ENCODE peak calls at places on chromosomes 12 and 14, in four cellular contexts. Q is HCT116, W is H1, B is HepG2. E is an unnamed sample.

GRCh38 chr12:32115404-32116104 is 8.9 kb downstream of the BICD1 start:
- DNase-seq in B (no peak), Q (peak; percentile 90), W (no peak), E (peak; percentile 32)

GRCh38 chr12:50603817-50604639 is 99.2 kb downstream of the DIP2B start:
- DNase-seq in W (no peak), B (no peak), Q (no peak), E (no peak)

GRCh38 chr12:52658196-52658595 is 6.2 kb upstream of the KRT2 start:
- DNase-seq in Q (no peak), W (no peak), B (no peak), E (no peak)

GRCh38 chr14:72904840-72905561 is 11.1 kb upstream of the DPF3 start:
- DNase-seq in Q (peak; percentile 44), W (peak; percentile 71), B (peak; percentile 53), E (peak; percentile 46)

GRCh38 chr14:92677955-92678354 is 70.5 kb downstream of the LGMN start:
- DNase-seq in W (no peak), Q (no peak), B (no peak), E (no peak)

GRCh38 chr12:14751987-14752386 is 51.3 kb downstream of the WBP11 start:
- DNase-seq in B (no peak), Q (no peak), W (no peak), E (no peak)

GRCh38 chr14:40312296-40312695 is 880.1 kb upstream of the FBXO33 start:
- DNase-seq in W (no peak), Q (peak; percentile 58), B (no peak), E (no peak)

GRCh38 chr12:112847708-112848337 is 56.3 kb downstream of the RPH3A start:
- DNase-seq in Q (no peak), B (no peak), W (no peak), E (no peak)

GRCh38 chr12:27542628-27543027 is 18.6 kb downstream of the PPFIBP1 start:
- DNase-seq in B (no peak), Q (no peak), W (no peak), E (no peak)

DNA sequence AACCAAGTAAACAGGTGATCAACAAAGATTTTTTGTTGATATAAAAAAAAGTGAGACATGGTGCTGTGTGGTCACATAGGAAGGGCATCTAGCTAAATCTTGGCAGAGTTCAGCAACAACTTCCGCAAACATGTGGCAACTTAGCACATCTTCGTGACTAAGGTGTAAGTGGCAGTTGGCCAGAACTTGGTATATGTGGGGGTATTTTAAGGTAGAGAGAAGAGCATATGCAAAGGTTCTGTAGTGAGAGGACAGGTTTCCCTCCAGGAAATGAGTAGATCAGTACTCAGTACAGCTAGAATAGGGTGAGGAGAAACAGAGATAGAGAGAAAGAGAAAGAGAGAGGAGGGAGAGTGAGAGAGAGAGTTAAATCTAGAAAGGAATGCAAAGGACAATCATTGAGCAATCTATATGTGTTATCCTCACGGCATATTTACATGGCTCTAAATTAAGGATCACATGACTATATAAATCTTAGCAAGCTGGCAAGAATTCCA is 227.7 kb upstream of the HMGA2 start:
- DNase-seq in B (no peak), Q (no peak), W (no peak), E (no peak)
- TF ChIP-seq FOSL1 in B (no peak), Q (no peak), W (no peak), E (no peak)

GRCh38 chr12:3892631-3893030 is 19.4 kb upstream of the PARP11 start:
- DNase-seq in W (no peak), B (no peak), Q (no peak), E (no peak)
- TF ChIP-seq FOSL1 in W (no peak), B (no peak), Q (no peak), E (no peak)

DNA sequence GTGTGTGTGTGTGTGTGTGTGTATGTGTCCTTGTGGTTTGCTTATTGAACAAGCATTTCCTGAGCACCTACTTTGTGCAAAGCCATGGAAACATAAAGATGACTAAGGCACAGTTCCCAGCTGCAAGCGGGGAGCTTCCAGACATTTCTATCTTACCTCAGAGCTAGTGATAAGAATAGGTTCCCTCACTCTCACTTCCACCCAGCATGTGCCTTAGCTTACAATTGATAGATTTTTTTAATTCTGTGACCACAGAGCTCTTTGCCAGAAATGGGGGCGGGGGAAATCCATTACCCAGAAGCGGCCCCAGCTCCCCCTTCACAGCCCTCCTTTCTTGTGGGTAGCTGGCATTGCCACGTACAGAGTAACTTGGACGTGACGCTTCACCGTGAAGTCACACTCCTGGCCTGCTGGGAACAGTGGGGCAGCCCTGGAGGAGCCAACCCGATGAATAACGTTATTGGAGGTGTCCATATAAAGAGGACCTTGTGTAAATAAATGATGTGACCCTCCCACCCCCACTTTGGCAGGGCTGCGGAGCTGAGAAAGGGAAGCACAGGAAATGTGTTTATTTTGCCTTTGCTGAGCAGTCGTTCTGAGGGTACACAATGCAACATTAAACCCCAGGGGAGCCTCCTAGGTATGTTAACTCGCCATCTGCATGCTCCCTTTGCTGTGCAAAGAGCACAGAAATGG is 238.9 kb downstream of the CHST11 start:
- DNase-seq in Q (no peak), B (no peak), W (no peak), E (no peak)
- TF ChIP-seq FOSL1 in Q (no peak), B (no peak), W (no peak), E (no peak)

GRCh38 chr12:118549506-118550109 is 173.3 kb downstream of the SUDS3 start:
- DNase-seq in B (no peak), W (no peak), Q (no peak), E (no peak)
- TF ChIP-seq FOSL1 in B (no peak), W (no peak), Q (no peak), E (no peak)

GRCh38 chr14:101237241-101237616 is 324.1 kb upstream of the DIO3 start:
- DNase-seq in B (no peak), W (no peak), Q (no peak), E (no peak)
- TF ChIP-seq FOSL1 in B (no peak), W (no peak), Q (no peak), E (no peak)

E was measured in K562.